ENCODE peak calls at places on chromosomes 5 and 9, in ten cellular contexts. N is type B pancreatic cell, F is endothelial cell, U is body of pancreas, G is left ventricle myocardium inferior, H is fibroblast of mammary gland, M is nephron progenitor cell, E is fibroblast of lung, L is GM13977, S is WTC11. D is an unnamed sample.

GRCh38 chr5:156824800-156825199 is 25.3 kb upstream of the PPP1R2B start:
- DNase-seq in N (no peak), F (peak; percentile 6), U (no peak), G (no peak), H (peak; percentile 59), M (no peak), E (peak; percentile 33), L (no peak), S (no peak), D (peak; percentile 20)

GRCh38 chr5:142913728-142914338 is 143.7 kb downstream of the ARHGAP26 start:
- DNase-seq in N (no peak), F (no peak), U (no peak), G (no peak), H (no peak), M (no peak), E (no peak), L (no peak), S (no peak), D (no peak)

GRCh38 chr5:91957671-91958070 is 574.6 kb upstream of the ARRDC3 start:
- DNase-seq in N (no peak), F (no peak), U (no peak), G (no peak), H (peak; percentile 66), M (no peak), E (peak; percentile 84), L (no peak), S (no peak), D (peak; percentile 16)

GRCh38 chr9:121649476-121650219 is 1.8 kb upstream of the DAB2IP start:
- DNase-seq in N (peak; percentile 63), F (no peak), U (no peak), G (no peak), H (no peak), M (no peak), E (no peak), L (no peak), S (no peak), D (no peak)

GRCh38 chr5:172949426-172949825 is 9.8 kb upstream of the RPL26L1 start:
- DNase-seq in N (no peak), F (no peak), U (no peak), G (no peak), H (no peak), M (no peak), E (no peak), L (no peak), S (no peak), D (no peak)

GRCh38 chr5:65811004-65811403 is 89.0 kb downstream of the NLN start:
- DNase-seq in N (no peak), F (no peak), U (no peak), G (no peak), H (peak; percentile 65), M (no peak), E (peak; percentile 84), L (no peak), S (no peak), D (peak; percentile 65)

GRCh38 chr5:74067748-74068541 is 441.9 kb downstream of the ARHGEF28 start:
- DNase-seq in N (no peak), F (no peak), U (no peak), G (no peak), H (peak; percentile 8), M (no peak), E (no peak), L (no peak), S (no peak), D (no peak)

GRCh38 chr5:4862500-4862899 is 277.6 kb upstream of the ADAMTS16 start:
- DNase-seq in N (no peak), F (no peak), U (no peak), G (no peak), H (peak; percentile 60), M (no peak), E (peak; percentile 49), L (peak; percentile 50), S (no peak), D (peak; percentile 72)

GRCh38 chr5:23507278-23507685 is at the start of gene PRDM9:
- DNase-seq in N (no peak), F (no peak), U (peak; percentile 83), G (peak; percentile 62), H (peak; percentile 67), M (no peak), E (peak; percentile 0), L (no peak), S (peak; percentile 88), D (peak; percentile 55)

DNA sequence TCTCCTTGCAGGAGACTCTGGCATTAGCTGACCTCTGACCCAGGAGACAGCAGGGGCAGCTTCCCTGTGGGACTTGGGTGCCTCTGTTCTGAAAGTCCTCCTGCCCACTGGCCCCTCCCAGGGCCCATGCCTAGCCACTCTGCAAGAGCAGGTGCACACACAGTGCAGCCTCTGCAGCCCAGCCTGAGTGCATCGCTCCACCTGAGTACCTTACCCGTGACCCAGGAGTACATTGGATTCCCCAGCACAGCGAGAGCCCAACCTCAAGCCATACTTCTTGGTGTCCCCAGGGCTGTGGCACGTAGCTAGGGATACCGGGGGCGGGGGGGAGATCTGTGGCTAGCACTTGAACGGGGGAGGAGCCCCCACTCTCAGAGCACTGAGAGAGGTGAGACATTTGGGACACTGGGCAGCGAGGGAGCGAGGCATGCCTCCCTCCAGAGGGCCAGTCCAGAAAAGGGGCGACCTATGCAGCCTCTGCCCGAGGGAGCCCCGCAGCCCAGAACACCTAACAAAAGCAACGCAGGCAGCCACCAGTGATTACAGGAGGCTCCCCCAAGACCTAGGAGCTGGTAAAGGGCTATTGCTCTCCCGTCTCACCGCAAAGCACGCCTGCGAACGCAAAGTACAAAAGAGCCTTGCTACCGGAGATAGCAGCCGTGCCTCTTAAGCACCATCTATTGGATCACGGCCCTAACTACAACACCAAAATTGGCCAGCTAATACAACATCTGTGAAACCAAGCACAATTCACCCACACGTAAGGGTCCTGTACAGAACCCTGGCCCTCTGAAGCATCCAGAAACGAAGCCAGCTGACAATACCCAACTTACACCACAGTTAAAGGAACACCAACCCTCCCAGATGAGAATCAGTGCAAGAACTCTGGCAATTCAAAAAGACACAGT is 826 bp upstream of the PRDM9 start:
- DNase-seq in N (no peak), F (no peak), U (no peak), G (no peak), H (peak; percentile 39), M (peak; percentile 18), E (no peak), L (no peak), S (peak; percentile 51), D (peak; percentile 37)
- TF ChIP-seq CTCF in N (peak; percentile 47), F (no peak), U (no peak), G (peak; percentile 17), H (peak; percentile 23), M (peak; percentile 26), E (no peak), L (no peak), S (no peak), D (peak; percentile 30)

DNA sequence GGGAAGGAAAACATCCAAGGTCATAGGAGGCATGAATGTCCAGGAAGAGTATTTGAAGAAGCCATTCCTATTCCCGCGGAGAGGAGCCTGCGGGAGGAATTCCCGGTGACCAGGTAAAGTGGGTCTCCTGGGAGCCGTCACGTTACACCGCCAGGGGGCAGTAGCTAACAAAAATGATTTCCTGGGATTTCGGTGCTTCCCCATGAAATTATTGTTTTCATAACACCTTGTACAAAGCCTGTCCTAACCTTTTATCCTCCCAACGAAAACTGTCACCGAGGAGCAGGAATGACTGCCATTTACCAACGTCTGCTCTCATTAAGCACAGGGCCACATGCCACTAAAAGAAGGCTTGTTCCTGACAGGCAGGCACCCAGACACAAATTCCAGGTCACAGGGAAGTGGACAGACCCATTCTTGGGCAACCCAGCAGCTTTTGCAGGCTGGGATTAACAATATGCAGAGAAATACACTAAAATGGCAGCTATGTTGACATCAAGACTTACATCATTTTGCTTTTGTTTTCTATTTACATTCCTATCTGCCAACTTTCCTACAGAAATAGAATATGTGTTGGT is 41.2 kb upstream of the CTSL start:
- DNase-seq in N (peak; percentile 65), F (peak; percentile 60), U (peak; percentile 80), G (no peak), H (peak; percentile 54), M (peak; percentile 74), E (peak; percentile 17), L (no peak), S (peak; percentile 69), D (peak; percentile 54)
- TF ChIP-seq CTCF in N (peak; percentile 86), F (peak; percentile 77), U (peak; percentile 76), G (peak; percentile 84), H (peak; percentile 73), M (peak; percentile 77), E (peak; percentile 62), L (no peak), S (peak; percentile 61), D (peak; percentile 86)

DNA sequence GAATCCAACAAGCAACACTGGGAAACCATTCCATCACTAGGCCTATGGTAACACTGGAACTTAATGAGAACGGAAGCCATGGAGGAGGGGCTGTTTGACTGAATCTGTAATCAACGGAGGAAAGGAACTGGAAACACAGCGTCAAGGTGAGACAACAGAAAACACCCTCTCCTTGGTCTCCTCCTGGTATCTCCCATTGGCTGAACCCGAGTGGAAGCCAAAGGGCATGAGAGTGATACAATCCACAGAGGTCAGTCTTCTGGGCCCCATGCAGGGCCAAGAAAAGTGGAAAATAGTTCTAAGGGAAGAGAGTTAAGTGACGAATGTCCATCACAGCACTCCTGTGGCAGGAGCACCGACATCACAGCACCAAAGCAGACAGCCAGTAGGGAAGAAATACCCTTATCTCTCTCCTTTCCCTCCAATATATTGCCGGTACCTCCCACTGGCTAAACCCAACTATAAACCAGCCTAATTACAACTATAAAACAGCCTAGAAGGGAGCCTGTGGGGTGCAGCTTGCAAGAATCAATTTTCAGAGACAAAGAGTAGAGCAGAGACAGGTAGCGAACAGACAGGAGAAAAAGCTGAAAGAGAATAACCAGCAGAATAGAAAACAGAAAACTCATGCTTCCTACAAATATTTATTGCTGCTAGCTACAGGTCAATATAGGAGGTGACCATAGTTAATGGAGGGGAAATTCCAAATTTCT is 107.4 kb upstream of the IFNE start:
- DNase-seq in N (no peak), F (no peak), U (no peak), G (no peak), H (no peak), M (no peak), E (no peak), L (no peak), S (no peak), D (no peak)
- TF ChIP-seq CTCF in N (no peak), F (no peak), U (no peak), G (no peak), H (no peak), M (no peak), E (no peak), L (no peak), S (no peak), D (no peak)

GRCh38 chr5:1010641-1011046 is 2.0 kb downstream of the NKD2 start:
- DNase-seq in N (peak; percentile 64), F (no peak), U (peak; percentile 10), G (peak; percentile 17), H (no peak), M (no peak), E (no peak), L (no peak), S (peak; percentile 15), D (no peak)

GRCh38 chr5:1011226-1011631 is 2.6 kb downstream of the NKD2 start:
- DNase-seq in N (no peak), F (peak; percentile 69), U (peak; percentile 64), G (peak; percentile 22), H (no peak), M (peak; percentile 56), E (no peak), L (peak; percentile 84), S (peak; percentile 87), D (peak; percentile 8)

GRCh38 chr5:1009359-1010180 is 968 bp downstream of the NKD2 start:
- DNase-seq in N (peak; percentile 68), F (no peak), U (peak; percentile 10), G (peak; percentile 12), H (no peak), M (peak; percentile 42), E (no peak), L (no peak), S (peak; percentile 19), D (no peak)

GRCh38 chr5:1008451-1009358 is at the start of gene NKD2:
- DNase-seq in N (peak; percentile 77), F (peak; percentile 75), U (peak; percentile 32), G (peak; percentile 25), H (no peak), M (peak; percentile 82), E (no peak), L (peak; percentile 91), S (peak; percentile 66), D (no peak)

GRCh38 chr5:1010181-1010510 is 1.5 kb downstream of the NKD2 start:
- DNase-seq in N (peak; percentile 52), F (no peak), U (peak; percentile 8), G (peak; percentile 25), H (no peak), M (no peak), E (no peak), L (no peak), S (no peak), D (no peak)
- TF ChIP-seq CTCF in N (peak; percentile 17), F (no peak), U (no peak), G (peak; percentile 39), H (no peak), M (no peak), E (no peak), L (peak; percentile 20), S (no peak), D (no peak)

D was measured in choroid plexus epithelial cell.